ENCODE peak calls at places on chromosomes 6 and 20, in seven cellular contexts. N is sigmoid colon, Q is K562, C is GM23338, W is stomach, Z is HepG2, S is HCT116. U is an unnamed sample.

GRCh38 chr20:43322851-43323250 is 133.1 kb upstream of the PTPRT start:
- DNase-seq in N (no peak), Q (peak; percentile 16), C (no peak), W (no peak), Z (no peak), S (no peak), U (no peak)

GRCh38 chr20:46316984-46317684 is 8.8 kb upstream of the CDH22 start:
- DNase-seq in N (no peak), Q (no peak), C (no peak), W (no peak), Z (no peak), S (no peak), U (no peak)

GRCh38 chr6:72580281-72580940 is 41.5 kb upstream of the KCNQ5 start:
- DNase-seq in N (no peak), Q (peak; percentile 88), C (peak; percentile 71), W (no peak), Z (peak; percentile 9), S (peak; percentile 31), U (no peak)

GRCh38 chr6:15299430-15300131 is 53.7 kb downstream of the JARID2 start:
- DNase-seq in N (peak; percentile 70), Q (peak; percentile 98), C (no peak), W (peak; percentile 31), Z (peak; percentile 60), S (no peak), U (peak; percentile 62)

GRCh38 chr6:33124525-33124901 is 48.7 kb downstream of the HLA-DPB1 start:
- DNase-seq in N (no peak), Q (no peak), C (peak; percentile 43), W (no peak), Z (no peak), S (no peak), U (no peak)

GRCh38 chr6:1825926-1826325 is 216.2 kb downstream of the FOXC1 start:
- DNase-seq in N (no peak), Q (no peak), C (no peak), W (no peak), Z (no peak), S (no peak), U (no peak)

GRCh38 chr6:166520905-166521834 is 65.3 kb downstream of the RAMACL start:
- DNase-seq in N (no peak), Q (no peak), C (no peak), W (no peak), Z (no peak), S (no peak), U (no peak)

GRCh38 chr6:24666097-24666615 is 543 bp downstream of the TDP2 start:
- DNase-seq in N (peak; percentile 74), Q (peak; percentile 68), C (no peak), W (peak; percentile 52), Z (no peak), S (no peak), U (peak; percentile 25)

GRCh38 chr6:154488276-154488627 is 22.2 kb downstream of the CNKSR3 start:
- DNase-seq in N (no peak), Q (no peak), C (no peak), W (no peak), Z (no peak), S (no peak), U (no peak)

GRCh38 chr6:43869792-43870659 is 100.0 kb downstream of the VEGFA start:
- DNase-seq in N (no peak), Q (no peak), C (peak; percentile 32), W (no peak), Z (no peak), S (no peak), U (no peak)

GRCh38 chr6:107735906-107736635 is 88.0 kb downstream of the SCML4 start:
- DNase-seq in N (no peak), Q (no peak), C (no peak), W (no peak), Z (no peak), S (no peak), U (no peak)

GRCh38 chr6:37005061-37005810 is at the start of gene FGD2:
- DNase-seq in N (no peak), Q (peak; percentile 65), C (no peak), W (no peak), Z (no peak), S (no peak), U (peak; percentile 93)

GRCh38 chr6:13680448-13680968 is 31.1 kb downstream of the RANBP9 start:
- DNase-seq in N (no peak), Q (no peak), C (no peak), W (no peak), Z (no peak), S (no peak), U (no peak)

GRCh38 chr20:44470327-44470726 is 5.3 kb upstream of the TTPAL start:
- DNase-seq in N (no peak), Q (no peak), C (no peak), W (no peak), Z (no peak), S (no peak), U (no peak)

GRCh38 chr20:31494131-31494530 is 19.0 kb downstream of the REM1 start:
- DNase-seq in N (no peak), Q (peak; percentile 73), C (peak; percentile 96), W (no peak), Z (peak; percentile 81), S (peak; percentile 77), U (no peak)

GRCh38 chr6:105901583-105901982 is 184.6 kb upstream of the PRDM1 start:
- DNase-seq in N (no peak), Q (no peak), C (no peak), W (no peak), Z (no peak), S (no peak), U (no peak)
- TF ChIP-seq POLR2AphosphoS5 in N (no peak), Q (no peak), C (no peak), W (no peak), Z (no peak), S (no peak), U (no peak)

GRCh38 chr20:50575869-50576720 is 65.9 kb downstream of the PTPN1 start:
- DNase-seq in N (peak; percentile 88), Q (peak; percentile 49), C (peak; percentile 80), W (peak; percentile 77), Z (peak; percentile 63), S (peak; percentile 22), U (no peak)

GRCh38 chr20:50574108-50574507 is 63.9 kb downstream of the PTPN1 start:
- DNase-seq in N (no peak), Q (no peak), C (no peak), W (no peak), Z (no peak), S (no peak), U (no peak)

GRCh38 chr20:50574586-50574985 is 64.4 kb downstream of the PTPN1 start:
- DNase-seq in N (no peak), Q (no peak), C (no peak), W (no peak), Z (no peak), S (no peak), U (no peak)

GRCh38 chr20:50571466-50571865 is 61.3 kb downstream of the PTPN1 start:
- DNase-seq in N (no peak), Q (peak; percentile 52), C (no peak), W (no peak), Z (no peak), S (no peak), U (no peak)

GRCh38 chr20:50572922-50573777 is 63.0 kb downstream of the PTPN1 start:
- DNase-seq in N (peak; percentile 86), Q (no peak), C (no peak), W (no peak), Z (no peak), S (no peak), U (no peak)
- TF ChIP-seq POLR2AphosphoS5 in N (no peak), Q (no peak), C (no peak), W (no peak), Z (no peak), S (no peak), U (no peak)

GRCh38 chr6:31581511-31582229 is 554 bp downstream of the LTB start:
- DNase-seq in N (no peak), Q (no peak), C (peak; percentile 43), W (no peak), Z (no peak), S (no peak), U (no peak)

GRCh38 chr6:31580807-31581437 is 1.3 kb downstream of the LTB start:
- DNase-seq in N (peak; percentile 94), Q (peak; percentile 93), C (peak; percentile 92), W (peak; percentile 89), Z (peak; percentile 61), S (peak; percentile 33), U (no peak)

GRCh38 chr6:31579546-31580445 is 2.4 kb downstream of the LTB start:
- DNase-seq in N (no peak), Q (no peak), C (no peak), W (no peak), Z (no peak), S (no peak), U (no peak)

GRCh38 chr6:31580446-31580755 is 1.8 kb downstream of the LTB start:
- DNase-seq in N (no peak), Q (no peak), C (no peak), W (no peak), Z (no peak), S (no peak), U (no peak)

GRCh38 chr6:31582230-31582601 is at the start of gene LTB:
- DNase-seq in N (no peak), Q (no peak), C (no peak), W (no peak), Z (no peak), S (no peak), U (no peak)
- TF ChIP-seq POLR2AphosphoS5 in N (no peak), Q (no peak), C (no peak), W (no peak), Z (no peak), S (no peak), U (no peak)

GRCh38 chr20:53580376-53581111 is 13.1 kb downstream of the ZNF217 start:
- DNase-seq in N (no peak), Q (no peak), C (no peak), W (peak; percentile 19), Z (no peak), S (no peak), U (no peak)

GRCh38 chr20:53579581-53580375 is 13.9 kb downstream of the ZNF217 start:
- DNase-seq in N (no peak), Q (peak; percentile 37), C (no peak), W (peak; percentile 25), Z (peak; percentile 99), S (no peak), U (no peak)

GRCh38 chr20:53579266-53579580 is 14.4 kb downstream of the ZNF217 start:
- DNase-seq in N (no peak), Q (no peak), C (no peak), W (peak; percentile 16), Z (no peak), S (no peak), U (no peak)

GRCh38 chr20:53581444-53582311 is 12.0 kb downstream of the ZNF217 start:
- DNase-seq in N (no peak), Q (no peak), C (no peak), W (peak; percentile 26), Z (no peak), S (no peak), U (no peak)

DNA sequence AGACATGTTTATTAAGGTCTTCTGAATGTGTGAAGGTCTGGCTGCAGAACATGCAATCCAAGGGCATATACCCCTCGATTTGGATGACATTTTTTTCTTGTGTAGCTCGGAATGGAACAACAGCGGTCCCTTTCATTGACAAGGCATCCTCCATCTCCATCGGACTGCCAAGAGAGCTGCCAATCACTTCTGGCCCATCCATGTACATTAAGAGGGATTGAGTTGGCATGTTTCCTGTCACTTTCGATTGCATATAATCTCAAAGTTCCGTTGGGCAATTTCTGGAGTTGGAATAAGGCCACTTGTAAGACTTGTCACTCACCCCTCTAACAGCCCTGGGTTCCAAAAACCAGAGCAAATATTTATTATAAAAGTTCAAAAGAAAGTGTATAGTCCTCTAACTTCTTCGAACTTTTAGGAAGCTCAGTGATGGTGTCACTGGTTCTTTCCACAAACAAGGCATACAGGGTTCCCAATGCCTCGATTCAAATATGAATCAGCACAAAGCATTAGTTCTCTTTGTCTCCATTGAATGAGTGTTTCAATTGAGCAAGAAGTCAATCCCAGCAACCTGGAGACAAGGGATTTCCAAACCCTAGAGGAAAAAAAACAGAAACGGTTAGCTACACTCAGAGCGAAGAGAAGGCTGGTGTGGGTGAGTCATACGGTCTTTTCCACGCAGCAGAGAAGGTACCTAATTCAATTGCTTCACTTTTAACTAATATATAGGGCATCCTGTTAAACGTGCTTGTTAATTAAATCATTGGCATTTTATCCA is 10.9 kb downstream of the ZNF217 start:
- DNase-seq in N (peak; percentile 79), Q (no peak), C (no peak), W (peak; percentile 26), Z (peak; percentile 86), S (no peak), U (no peak)
- TF ChIP-seq POLR2AphosphoS5 in N (no peak), Q (no peak), C (no peak), W (peak; percentile 52), Z (no peak), S (no peak), U (no peak)